ENCODE peak calls at places on chromosomes 11 and 22, in four cellular contexts. R, Q, I and S are unnamed samples.

GRCh38 chr11:96290631-96291030 is 52.4 kb downstream of the MAML2 start:
- DNase-seq in R (no peak), Q (no peak), I (no peak), S (no peak)

GRCh38 chr11:9089636-9090035 is 1.8 kb downstream of the SCUBE2 start:
- DNase-seq in R (no peak), Q (no peak), I (no peak), S (no peak)

GRCh38 chr11:128367573-128367972 is 219.8 kb downstream of the ETS1 start:
- DNase-seq in R (no peak), Q (no peak), I (no peak), S (no peak)

GRCh38 chr11:68093565-68093964 is 27.6 kb downstream of the CHKA start:
- DNase-seq in R (no peak), Q (no peak), I (no peak), S (no peak)

GRCh38 chr11:16215352-16215751 is 141.0 kb downstream of the SOX6 start:
- DNase-seq in R (no peak), Q (no peak), I (no peak), S (no peak)

GRCh38 chr11:128505449-128506058 is 81.8 kb downstream of the ETS1 start:
- DNase-seq in R (no peak), Q (no peak), I (no peak), S (no peak)

GRCh38 chr11:4006946-4007680 is 87.5 kb upstream of the RRM1 start:
- DNase-seq in R (no peak), Q (no peak), I (no peak), S (no peak)

GRCh38 chr22:35649636-35650250 is 1.5 kb downstream of the APOL6 start:
- DNase-seq in R (no peak), Q (no peak), I (peak; percentile 43), S (no peak)

GRCh38 chr11:2885017-2885675 is 429 bp downstream of the CDKN1C start:
- DNase-seq in R (peak; percentile 58), Q (peak; percentile 43), I (no peak), S (no peak)

GRCh38 chr11:71283960-71284359 is 31.6 kb upstream of the SHANK2 start:
- DNase-seq in R (peak; percentile 90), Q (no peak), I (peak; percentile 29), S (no peak)

GRCh38 chr11:77473001-77473800 is 693 bp downstream of the PAK1 start:
- DNase-seq in R (peak; percentile 61), Q (peak; percentile 67), I (peak; percentile 73), S (no peak)

GRCh38 chr22:37176464-37177061 is 11.5 kb downstream of the C1QTNF6 start:
- DNase-seq in R (peak; percentile 62), Q (peak; percentile 76), I (no peak), S (no peak)

GRCh38 chr11:69636512-69636866 is 4.5 kb upstream of the CCND1 start:
- DNase-seq in R (peak; percentile 61), Q (peak; percentile 89), I (no peak), S (no peak)

GRCh38 chr11:133531971-133532651 is at the start of gene OPCML:
- DNase-seq in R (no peak), Q (no peak), I (no peak), S (no peak)

GRCh38 chr11:11261629-11262028 is 91.4 kb downstream of the CSNK2A3 start:
- DNase-seq in R (no peak), Q (no peak), I (no peak), S (no peak)

GRCh38 chr11:46149826-46150225 is 28.6 kb upstream of the PHF21A start:
- DNase-seq in R (no peak), Q (no peak), I (no peak), S (no peak)

GRCh38 chr11:116162086-116162485 is 610.7 kb downstream of the BUD13 start:
- DNase-seq in R (no peak), Q (no peak), I (no peak), S (no peak)

GRCh38 chr22:23177197-23177596 is 3.1 kb upstream of the BCR start:
- DNase-seq in R (peak; percentile 44), Q (no peak), I (no peak), S (no peak)
- H3K27ac ChIP-seq in R (peak overlapping the region; percentile 67), Q (no peak overlapping the region), I (no peak overlapping the region), S (peak overlapping the region; percentile 57)

GRCh38 chr11:57647960-57648776 is 1.5 kb downstream of the YPEL4 start:
- DNase-seq in R (no peak), Q (no peak), I (no peak), S (no peak)
- H3K27ac ChIP-seq in R (no peak overlapping the region), Q (no peak overlapping the region), I (no peak overlapping the region), S (no peak overlapping the region)

DNA sequence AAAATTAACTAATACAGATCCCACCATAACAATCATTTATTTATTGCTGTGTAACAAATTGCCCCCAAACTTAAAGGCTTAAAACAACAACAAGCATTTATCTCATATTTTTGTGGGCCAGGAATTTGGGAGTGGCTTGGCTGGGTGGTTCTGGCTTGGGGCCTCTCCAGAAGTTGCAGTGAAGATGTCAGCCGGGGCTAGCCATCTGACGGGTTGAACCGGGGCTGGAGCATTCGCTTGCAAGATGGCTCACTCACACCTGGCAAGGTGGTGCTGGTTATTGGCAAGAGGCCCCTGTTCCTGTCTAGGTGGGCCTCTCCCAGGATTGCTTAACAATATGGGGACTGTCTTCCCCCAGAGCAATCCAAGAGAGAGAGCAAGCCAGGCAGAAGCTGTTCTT is 29.4 kb downstream of the ACO2 start:
- DNase-seq in R (no peak), Q (no peak), I (no peak), S (no peak)
- H3K27ac ChIP-seq in R (no peak overlapping the region), Q (no peak overlapping the region), I (no peak overlapping the region), S (peak overlapping the region; percentile 71)

DNA sequence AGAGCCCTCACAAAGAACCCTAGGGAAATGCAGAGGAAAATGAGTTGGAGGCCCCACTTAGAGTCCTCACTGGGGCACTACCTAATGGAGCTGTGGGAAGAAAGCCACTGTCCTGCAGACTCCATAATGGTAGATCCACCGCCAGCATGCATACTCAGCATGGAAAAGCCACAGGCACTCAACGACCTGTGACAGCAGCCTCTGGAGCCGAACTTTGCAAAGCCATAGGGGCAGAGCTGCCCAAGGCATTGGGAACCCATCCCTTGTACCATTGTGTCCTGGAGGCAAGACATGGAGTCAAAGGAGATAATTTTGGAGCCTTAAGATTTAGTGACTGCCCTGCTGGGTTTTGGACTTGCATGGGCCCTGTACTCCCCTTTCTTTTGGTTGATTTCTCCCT is 18.8 kb downstream of the BBOX1 start:
- DNase-seq in R (no peak), Q (no peak), I (no peak), S (no peak)
- H3K27ac ChIP-seq in R (no peak overlapping the region), Q (no peak overlapping the region), I (no peak overlapping the region), S (no peak overlapping the region)